ENCODE peak calls at places on chromosomes 3 and 15, in four cellular contexts. X is A549, H is HepG2, E is GM12878. Z is an unnamed sample.

GRCh38 chr3:116102037-116102436 is 343.2 kb downstream of the LSAMP start:
- ATAC-seq in E (no peak), X (no peak), H (no peak), Z (no peak)

GRCh38 chr3:49602877-49603411 is 48.7 kb downstream of the BSN start:
- ATAC-seq in X (no peak), H (peak), E (peak), Z (no peak)

GRCh38 chr3:157856078-157856939 is 249.9 kb downstream of the SHOX2 start:
- ATAC-seq in E (no peak), X (no peak), H (no peak), Z (no peak)

GRCh38 chr3:108006901-108007331 is 83.9 kb downstream of the CD47 start:
- ATAC-seq in E (no peak), H (no peak), X (no peak), Z (no peak)

GRCh38 chr3:177569823-177570657 is 372.8 kb upstream of the TBL1XR1 start:
- ATAC-seq in X (no peak), E (no peak), H (no peak), Z (no peak)

GRCh38 chr3:29249829-29250228 is 31.0 kb upstream of the RBMS3 start:
- ATAC-seq in E (no peak), H (no peak), X (no peak), Z (no peak)

GRCh38 chr3:78895528-78895927 is 872.3 kb downstream of the ROBO1 start:
- ATAC-seq in X (no peak), E (no peak), H (no peak), Z (no peak)

GRCh38 chr3:36891651-36892268 is 53.1 kb downstream of the TRANK1 start:
- ATAC-seq in E (peak), H (no peak), X (no peak), Z (no peak)

GRCh38 chr15:63832620-63833245 is 1.0 kb downstream of the HERC1 start:
- ATAC-seq in H (peak), E (peak), X (peak), Z (no peak)

GRCh38 chr15:70503798-70504304 is 259.5 kb downstream of the UACA start:
- ATAC-seq in X (no peak), H (no peak), E (peak), Z (no peak)

GRCh38 chr15:77568960-77569646 is 63.6 kb downstream of the LINGO1 start:
- ATAC-seq in E (no peak), X (peak), H (peak), Z (no peak)

GRCh38 chr3:11238880-11239279 is 33.3 kb upstream of the ATG7 start:
- ATAC-seq in X (no peak), H (no peak), E (no peak), Z (no peak)

GRCh38 chr3:101725192-101725889 is 927 bp downstream of the CEP97 start:
- ATAC-seq in X (peak), E (peak), H (peak), Z (no peak)

GRCh38 chr3:30673425-30674341 is 67.3 kb downstream of the TGFBR2 start:
- ATAC-seq in H (no peak), E (no peak), X (no peak), Z (peak)

GRCh38 chr3:174884776-174885568 is 25.8 kb downstream of the NAALADL2 start:
- ATAC-seq in H (no peak), X (no peak), E (no peak), Z (no peak)

GRCh38 chr3:28835249-28835648 is 445.6 kb upstream of the RBMS3 start:
- ATAC-seq in E (no peak), H (no peak), X (no peak), Z (no peak)

GRCh38 chr3:179971280-179971679 is 65.5 kb downstream of the PEX5L start:
- ATAC-seq in X (no peak), H (no peak), E (no peak), Z (no peak)

GRCh38 chr3:179453967-179454366 is 2.7 kb upstream of the GNB4 start:
- ATAC-seq in X (no peak), H (no peak), E (no peak), Z (no peak)

GRCh38 chr3:171352387-171352935 is 107.7 kb downstream of the TNIK start:
- ATAC-seq in X (no peak), E (no peak), H (no peak), Z (no peak)

GRCh38 chr15:43249699-43250203 is 17.0 kb downstream of the TGM5 start:
- ATAC-seq in X (no peak), H (no peak), E (peak), Z (no peak)

GRCh38 chr15:69035918-69036258 is 21.4 kb downstream of the NOX5 start:
- ATAC-seq in E (no peak), X (no peak), H (no peak), Z (no peak)

GRCh38 chr3:194481103-194481502 is 5.7 kb downstream of the ATP13A3 start:
- ATAC-seq in H (no peak), E (no peak), X (peak), Z (no peak)

GRCh38 chr3:49199244-49199899 is 28.0 kb downstream of the KLHDC8B start:
- ATAC-seq in H (no peak), E (no peak), X (no peak), Z (peak)

GRCh38 chr15:27074179-27074578 is 103.2 kb downstream of the GABRG3 start:
- ATAC-seq in E (no peak), X (no peak), H (no peak), Z (no peak)

GRCh38 chr15:39704684-39705083 is 78.0 kb downstream of the FSIP1 start:
- ATAC-seq in E (no peak), X (no peak), H (no peak), Z (no peak)

GRCh38 chr15:94584833-94585244 is 353.5 kb downstream of the MCTP2 start:
- ATAC-seq in X (no peak), E (peak), H (no peak), Z (no peak)

GRCh38 chr15:41570764-41571163 is 11.8 kb downstream of the TYRO3 start:
- ATAC-seq in H (no peak), X (no peak), E (no peak), Z (no peak)

GRCh38 chr3:184335661-184336483 is 1.5 kb upstream of the FAM131A start:
- ATAC-seq in H (peak), E (peak), X (peak), Z (peak)
- TF ChIP-seq EP300 in H (no peak), E (no peak), X (no peak), Z (no peak)

DNA sequence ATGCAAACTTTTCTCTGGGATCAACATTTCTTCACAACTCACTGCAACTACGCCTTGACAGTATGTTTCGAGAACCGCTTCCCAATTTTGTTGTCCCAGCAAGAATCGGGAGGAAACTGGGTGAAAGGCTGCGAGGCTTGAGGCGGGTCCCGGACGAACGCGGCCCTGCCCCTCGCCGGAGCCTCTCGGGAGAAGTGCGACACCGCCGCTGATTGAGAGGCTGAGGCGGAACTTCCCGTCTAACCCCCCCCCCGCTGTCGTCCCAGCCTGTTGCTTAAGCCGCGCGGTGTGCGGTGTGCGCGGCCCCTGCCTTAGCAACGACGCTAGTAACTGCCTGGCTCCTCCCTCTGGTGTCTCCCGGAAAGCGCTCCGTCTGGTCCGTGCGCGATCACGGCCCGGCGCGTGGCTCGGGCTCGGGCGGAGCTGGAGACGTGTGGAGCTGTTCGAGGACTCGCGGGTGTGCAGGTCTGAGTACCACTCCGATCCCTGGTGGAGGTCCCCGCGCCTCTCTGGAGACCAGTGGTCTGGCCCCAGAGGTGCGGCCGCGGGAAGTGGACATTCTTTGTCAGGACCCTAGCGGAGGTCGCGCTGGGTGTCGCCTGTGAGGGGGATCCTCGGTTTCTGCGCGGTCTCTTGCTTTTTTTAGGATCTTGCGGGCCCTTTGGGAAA is at the start of the genes DTWD1 and FAM227B:
- ATAC-seq in H (peak), E (peak), X (peak), Z (peak)
- TF ChIP-seq EP300 in H (peak), E (peak), X (no peak), Z (no peak)

GRCh38 chr15:74243431-74243830 is 7.3 kb downstream of the CCDC33 start:
- ATAC-seq in X (no peak), H (no peak), E (no peak), Z (no peak)

GRCh38 chr15:74244818-74245341 is 8.8 kb downstream of the CCDC33 start:
- ATAC-seq in X (no peak), E (no peak), H (no peak), Z (no peak)

GRCh38 chr15:74240897-74241614 is 4.9 kb downstream of the CCDC33 start:
- ATAC-seq in X (no peak), E (no peak), H (no peak), Z (no peak)

GRCh38 chr15:74242296-74242929 is 6.3 kb downstream of the CCDC33 start:
- ATAC-seq in H (peak), X (peak), E (no peak), Z (no peak)

GRCh38 chr15:74245342-74245931 is 9.3 kb downstream of the CCDC33 start:
- ATAC-seq in X (no peak), H (no peak), E (no peak), Z (no peak)
- TF ChIP-seq EP300 in X (no peak), H (no peak), E (no peak), Z (no peak)

GRCh38 chr3:124032351-124032880 is 40.5 kb upstream of the ROPN1 start:
- ATAC-seq in E (no peak), X (peak), H (peak), Z (peak)

GRCh38 chr3:124032881-124033359 is 41.0 kb upstream of the ROPN1 start:
- ATAC-seq in E (peak), H (peak), X (peak), Z (peak)

GRCh38 chr3:124034809-124035152 is 42.9 kb upstream of the ROPN1 start:
- ATAC-seq in E (no peak), X (no peak), H (no peak), Z (no peak)

GRCh38 chr3:124034016-124034808 is 42.3 kb upstream of the ROPN1 start:
- ATAC-seq in E (no peak), H (no peak), X (peak), Z (no peak)

DNA sequence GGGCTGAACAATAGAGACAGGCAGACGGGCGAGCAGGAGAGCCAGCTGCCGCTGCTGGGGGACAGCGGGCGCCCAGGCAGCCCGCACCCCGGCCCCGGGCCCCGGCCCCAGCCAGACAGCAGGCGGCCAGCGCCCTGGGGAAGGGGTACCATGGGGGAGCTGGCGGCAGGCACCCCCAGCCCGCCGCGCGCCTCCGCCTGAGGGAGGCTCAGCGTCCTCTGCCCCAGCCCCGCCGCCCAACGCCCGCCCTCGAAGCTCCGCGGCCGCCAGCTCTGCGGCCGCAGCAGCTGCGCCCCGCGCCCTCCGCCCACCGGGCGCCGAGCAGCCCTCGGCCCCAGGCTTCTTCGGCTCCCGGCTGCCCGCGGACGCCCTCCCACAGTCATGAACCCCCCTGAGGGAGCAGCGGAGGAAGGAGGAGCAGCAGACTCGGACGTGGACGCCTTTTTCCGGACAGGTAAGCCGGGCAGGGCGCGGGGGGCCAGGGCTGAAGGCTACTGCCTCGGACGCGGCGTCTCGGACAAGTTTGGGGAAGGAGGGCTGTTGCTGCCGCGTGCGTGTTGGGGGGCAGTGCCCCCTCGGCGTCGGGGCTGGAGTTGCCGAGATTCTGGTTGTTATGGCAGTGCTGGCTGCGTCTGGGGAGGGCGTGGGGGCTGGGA is 41.6 kb upstream of the ROPN1 start:
- ATAC-seq in E (peak), H (peak), X (peak), Z (peak)
- TF ChIP-seq EP300 in E (no peak), H (no peak), X (no peak), Z (no peak)